ENCODE peak calls at places on chromosomes 11 and 22, in nine cellular contexts. One of them, this sample, is unnamed. For H3K4me1, the result is how much of the 10 kb centered on the place peaks cover.

GRCh38 chr11:60767388-60767811 is 10.7 kb downstream of the MS4A15 start:
- DNase-seq in IMR-90: no peak
- DNase-seq in HCT116: peak
- DNase-seq in Panc1: no peak
- DNase-seq in A549: peak
- DNase-seq in HepG2: no peak
- DNase-seq in cardiac muscle cell: no peak
- DNase-seq in tibial nerve: no peak
- DNase-seq in keratinocyte: no peak
- DNase-seq in this sample: no peak

GRCh38 chr11:91860661-91861060 is 364.0 kb upstream of the FAT3 start:
- DNase-seq in tibial nerve: no peak
- DNase-seq in cardiac muscle cell: no peak
- DNase-seq in Panc1: no peak
- DNase-seq in keratinocyte: no peak
- DNase-seq in HepG2: no peak
- DNase-seq in HCT116: no peak
- DNase-seq in A549: no peak
- DNase-seq in IMR-90: no peak
- DNase-seq in this sample: no peak

GRCh38 chr11:72241290-72241781 is 2.6 kb downstream of the PHOX2A start:
- DNase-seq in HCT116: no peak
- DNase-seq in tibial nerve: no peak
- DNase-seq in keratinocyte: no peak
- DNase-seq in cardiac muscle cell: no peak
- DNase-seq in Panc1: no peak
- DNase-seq in A549: no peak
- DNase-seq in IMR-90: no peak
- DNase-seq in HepG2: no peak
- DNase-seq in this sample: no peak

GRCh38 chr22:36583546-36583945 is 54.6 kb upstream of the EIF3D start:
- DNase-seq in keratinocyte: no peak
- DNase-seq in Panc1: no peak
- DNase-seq in A549: no peak
- DNase-seq in HepG2: no peak
- DNase-seq in IMR-90: no peak
- DNase-seq in tibial nerve: no peak
- DNase-seq in HCT116: no peak
- DNase-seq in cardiac muscle cell: no peak
- DNase-seq in this sample: no peak

GRCh38 chr22:35761037-35761436 is 43.4 kb downstream of the APOL5 start:
- DNase-seq in cardiac muscle cell: peak
- DNase-seq in Panc1: no peak
- DNase-seq in IMR-90: peak
- DNase-seq in keratinocyte: no peak
- DNase-seq in A549: peak
- DNase-seq in tibial nerve: no peak
- DNase-seq in HepG2: peak
- DNase-seq in HCT116: peak
- DNase-seq in this sample: no peak

GRCh38 chr22:39275814-39276443 is 31.1 kb upstream of the PDGFB start:
- DNase-seq in IMR-90: no peak
- DNase-seq in A549: no peak
- DNase-seq in HepG2: no peak
- DNase-seq in keratinocyte: no peak
- DNase-seq in cardiac muscle cell: no peak
- DNase-seq in HCT116: no peak
- DNase-seq in tibial nerve: no peak
- DNase-seq in Panc1: no peak
- DNase-seq in this sample: no peak

GRCh38 chr11:74330065-74330858 is 18.8 kb upstream of the P4HA3 start:
- DNase-seq in keratinocyte: no peak
- DNase-seq in cardiac muscle cell: no peak
- DNase-seq in tibial nerve: no peak
- DNase-seq in A549: no peak
- DNase-seq in HepG2: no peak
- DNase-seq in Panc1: no peak
- DNase-seq in HCT116: no peak
- DNase-seq in IMR-90: peak
- DNase-seq in this sample: no peak

GRCh38 chr11:121929581-121929980 is 186.4 kb downstream of the BLID start:
- DNase-seq in Panc1: no peak
- DNase-seq in IMR-90: peak
- DNase-seq in HepG2: peak
- DNase-seq in A549: no peak
- DNase-seq in HCT116: no peak
- DNase-seq in cardiac muscle cell: peak
- DNase-seq in tibial nerve: peak
- DNase-seq in keratinocyte: no peak
- DNase-seq in this sample: no peak

GRCh38 chr11:82733444-82734119 is at the start of gene FAM181B:
- DNase-seq in keratinocyte: no peak
- DNase-seq in HepG2: no peak
- DNase-seq in cardiac muscle cell: peak
- DNase-seq in tibial nerve: peak
- DNase-seq in Panc1: no peak
- DNase-seq in IMR-90: no peak
- DNase-seq in A549: peak
- DNase-seq in HCT116: no peak
- DNase-seq in this sample: no peak

GRCh38 chr11:72669527-72669926 is 4.7 kb downstream of the PDE2A start:
- DNase-seq in keratinocyte: no peak
- DNase-seq in IMR-90: no peak
- DNase-seq in A549: no peak
- DNase-seq in HCT116: no peak
- DNase-seq in tibial nerve: no peak
- DNase-seq in Panc1: no peak
- DNase-seq in cardiac muscle cell: no peak
- DNase-seq in HepG2: no peak
- DNase-seq in this sample: no peak

GRCh38 chr11:112255075-112255739 is 5.5 kb downstream of the PLET1 start:
- DNase-seq in tibial nerve: no peak
- DNase-seq in A549: no peak
- DNase-seq in cardiac muscle cell: no peak
- DNase-seq in HepG2: peak
- DNase-seq in keratinocyte: no peak
- DNase-seq in IMR-90: peak
- DNase-seq in HCT116: no peak
- DNase-seq in Panc1: peak
- DNase-seq in this sample: no peak

GRCh38 chr11:47950396-47950795 is 30.0 kb upstream of the PTPRJ start:
- DNase-seq in Panc1: no peak
- DNase-seq in tibial nerve: no peak
- DNase-seq in HCT116: no peak
- DNase-seq in keratinocyte: no peak
- DNase-seq in HepG2: no peak
- DNase-seq in cardiac muscle cell: no peak
- DNase-seq in A549: no peak
- DNase-seq in IMR-90: no peak
- DNase-seq in this sample: no peak

GRCh38 chr11:47943721-47944554 is 36.4 kb upstream of the PTPRJ start:
- DNase-seq in keratinocyte: no peak
- DNase-seq in tibial nerve: no peak
- DNase-seq in A549: peak
- DNase-seq in Panc1: no peak
- DNase-seq in HCT116: no peak
- DNase-seq in cardiac muscle cell: no peak
- DNase-seq in IMR-90: no peak
- DNase-seq in HepG2: no peak
- DNase-seq in this sample: peak

GRCh38 chr11:47946682-47947575 is 33.4 kb upstream of the PTPRJ start:
- DNase-seq in HepG2: no peak
- DNase-seq in A549: peak
- DNase-seq in cardiac muscle cell: no peak
- DNase-seq in HCT116: peak
- DNase-seq in tibial nerve: peak
- DNase-seq in IMR-90: peak
- DNase-seq in Panc1: peak
- DNase-seq in keratinocyte: peak
- DNase-seq in this sample: peak

GRCh38 chr11:47944555-47945128 is 35.7 kb upstream of the PTPRJ start:
- DNase-seq in HCT116: no peak
- DNase-seq in keratinocyte: no peak
- DNase-seq in tibial nerve: no peak
- DNase-seq in A549: no peak
- DNase-seq in cardiac muscle cell: no peak
- DNase-seq in Panc1: no peak
- DNase-seq in IMR-90: no peak
- DNase-seq in HepG2: no peak
- DNase-seq in this sample: no peak

DNA sequence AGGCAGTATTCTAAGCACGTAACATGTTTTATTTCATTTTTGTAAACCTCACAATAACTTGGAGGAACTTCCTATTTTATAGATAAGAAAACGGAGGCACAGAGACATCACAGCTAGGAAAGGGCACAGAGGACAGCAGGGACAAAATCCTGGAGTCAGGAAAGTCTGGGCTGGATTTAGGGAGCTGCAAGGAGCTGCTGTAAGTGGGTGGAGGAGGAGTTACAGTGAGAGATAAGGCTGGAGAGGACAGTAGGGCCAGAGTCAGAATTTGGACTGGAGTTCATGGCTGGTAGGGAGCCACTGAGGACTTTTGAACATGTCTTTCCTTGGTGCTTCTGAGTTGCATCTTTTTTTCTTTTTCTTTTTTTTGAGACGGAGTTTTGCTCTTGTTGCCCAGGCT is 32.2 kb upstream of the PTPRJ start:
- DNase-seq in A549: no peak
- DNase-seq in cardiac muscle cell: peak
- DNase-seq in tibial nerve: no peak
- DNase-seq in keratinocyte: no peak
- DNase-seq in HepG2: no peak
- DNase-seq in Panc1: no peak
- DNase-seq in IMR-90: no peak
- DNase-seq in HCT116: no peak
- DNase-seq in this sample: no peak
- H3K4me1 ChIP-seq in A549: half or more
- H3K4me1 ChIP-seq in cardiac muscle cell: under half
- H3K4me1 ChIP-seq in tibial nerve: under half
- H3K4me1 ChIP-seq in keratinocyte: under half
- H3K4me1 ChIP-seq in HepG2: under half
- H3K4me1 ChIP-seq in Panc1: under half
- H3K4me1 ChIP-seq in IMR-90: under half
- H3K4me1 ChIP-seq in HCT116: half or more
- H3K4me1 ChIP-seq in this sample: under half

GRCh38 chr11:61794579-61794978 is 1.9 kb downstream of the FEN1 start:
- DNase-seq in cardiac muscle cell: no peak
- DNase-seq in A549: no peak
- DNase-seq in keratinocyte: no peak
- DNase-seq in tibial nerve: no peak
- DNase-seq in HepG2: no peak
- DNase-seq in HCT116: no peak
- DNase-seq in IMR-90: no peak
- DNase-seq in Panc1: no peak
- DNase-seq in this sample: no peak
- H3K4me3 ChIP-seq in cardiac muscle cell: no peak
- H3K4me3 ChIP-seq in A549: no peak
- H3K4me3 ChIP-seq in keratinocyte: no peak
- H3K4me3 ChIP-seq in tibial nerve: no peak
- H3K4me3 ChIP-seq in HepG2: no peak
- H3K4me3 ChIP-seq in HCT116: no peak
- H3K4me3 ChIP-seq in IMR-90: no peak
- H3K4me3 ChIP-seq in Panc1: no peak
- H3K4me3 ChIP-seq in this sample: no peak

GRCh38 chr11:120694706-120695105 is 183.2 kb downstream of the GRIK4 start:
- DNase-seq in HepG2: no peak
- DNase-seq in cardiac muscle cell: no peak
- DNase-seq in A549: no peak
- DNase-seq in IMR-90: no peak
- DNase-seq in Panc1: no peak
- DNase-seq in tibial nerve: no peak
- DNase-seq in HCT116: no peak
- DNase-seq in keratinocyte: no peak
- DNase-seq in this sample: no peak

GRCh38 chr11:120695426-120695825 is 183.9 kb downstream of the GRIK4 start:
- DNase-seq in cardiac muscle cell: no peak
- DNase-seq in HepG2: no peak
- DNase-seq in HCT116: no peak
- DNase-seq in IMR-90: no peak
- DNase-seq in keratinocyte: no peak
- DNase-seq in Panc1: no peak
- DNase-seq in tibial nerve: no peak
- DNase-seq in A549: no peak
- DNase-seq in this sample: no peak

GRCh38 chr11:120698918-120699317 is 187.4 kb downstream of the GRIK4 start:
- DNase-seq in HepG2: no peak
- DNase-seq in Panc1: no peak
- DNase-seq in A549: no peak
- DNase-seq in IMR-90: no peak
- DNase-seq in HCT116: no peak
- DNase-seq in tibial nerve: no peak
- DNase-seq in keratinocyte: no peak
- DNase-seq in cardiac muscle cell: no peak
- DNase-seq in this sample: no peak

GRCh38 chr11:120696597-120696996 is 185.0 kb downstream of the GRIK4 start:
- DNase-seq in Panc1: no peak
- DNase-seq in cardiac muscle cell: no peak
- DNase-seq in tibial nerve: no peak
- DNase-seq in A549: no peak
- DNase-seq in HCT116: no peak
- DNase-seq in IMR-90: no peak
- DNase-seq in HepG2: no peak
- DNase-seq in keratinocyte: no peak
- DNase-seq in this sample: no peak
- TF ChIP-seq CTCF in Panc1: no peak
- TF ChIP-seq CTCF in cardiac muscle cell: no peak
- TF ChIP-seq CTCF in tibial nerve: no peak
- TF ChIP-seq CTCF in A549: no peak
- TF ChIP-seq CTCF in HCT116: peak
- TF ChIP-seq CTCF in IMR-90: no peak
- TF ChIP-seq CTCF in HepG2: peak
- TF ChIP-seq CTCF in keratinocyte: peak
- TF ChIP-seq CTCF in this sample: no peak

GRCh38 chr11:70643642-70644041 is 245.3 kb downstream of the CTTN start:
- DNase-seq in A549: no peak
- DNase-seq in Panc1: no peak
- DNase-seq in keratinocyte: no peak
- DNase-seq in IMR-90: no peak
- DNase-seq in HCT116: no peak
- DNase-seq in HepG2: no peak
- DNase-seq in tibial nerve: no peak
- DNase-seq in cardiac muscle cell: no peak
- DNase-seq in this sample: no peak

GRCh38 chr11:70645537-70645936 is 247.2 kb downstream of the CTTN start:
- DNase-seq in keratinocyte: no peak
- DNase-seq in cardiac muscle cell: no peak
- DNase-seq in A549: no peak
- DNase-seq in Panc1: no peak
- DNase-seq in HepG2: no peak
- DNase-seq in tibial nerve: no peak
- DNase-seq in IMR-90: no peak
- DNase-seq in HCT116: no peak
- DNase-seq in this sample: no peak

GRCh38 chr11:70647188-70648166 is 249.1 kb downstream of the CTTN start:
- DNase-seq in cardiac muscle cell: no peak
- DNase-seq in IMR-90: no peak
- DNase-seq in HepG2: no peak
- DNase-seq in A549: no peak
- DNase-seq in tibial nerve: no peak
- DNase-seq in HCT116: no peak
- DNase-seq in keratinocyte: no peak
- DNase-seq in Panc1: no peak
- DNase-seq in this sample: no peak

GRCh38 chr11:70644343-70645060 is 246.2 kb downstream of the CTTN start:
- DNase-seq in Panc1: no peak
- DNase-seq in IMR-90: no peak
- DNase-seq in HCT116: no peak
- DNase-seq in A549: no peak
- DNase-seq in cardiac muscle cell: no peak
- DNase-seq in tibial nerve: no peak
- DNase-seq in keratinocyte: no peak
- DNase-seq in HepG2: no peak
- DNase-seq in this sample: no peak

GRCh38 chr11:70646272-70647049 is 248.1 kb downstream of the CTTN start:
- DNase-seq in tibial nerve: no peak
- DNase-seq in A549: no peak
- DNase-seq in Panc1: no peak
- DNase-seq in HCT116: no peak
- DNase-seq in cardiac muscle cell: no peak
- DNase-seq in IMR-90: no peak
- DNase-seq in keratinocyte: no peak
- DNase-seq in HepG2: no peak
- DNase-seq in this sample: no peak
- H3K4me1 ChIP-seq in tibial nerve: under half
- H3K4me1 ChIP-seq in A549: under half
- H3K4me1 ChIP-seq in Panc1: under half
- H3K4me1 ChIP-seq in HCT116: under half
- H3K4me1 ChIP-seq in cardiac muscle cell: under half
- H3K4me1 ChIP-seq in IMR-90: under half
- H3K4me1 ChIP-seq in keratinocyte: under half
- H3K4me1 ChIP-seq in HepG2: under half
- H3K4me1 ChIP-seq in this sample: under half

This sample was measured in lung.